ENCODE peak calls at places on chromosomes 7 and 10, in five cellular contexts. One of them, this sample, is unnamed.

GRCh38 chr10:102431452-102432124 is 786 bp downstream of the CUEDC2 start:
- DNase-seq in tibial artery: no peak
- DNase-seq in CD8-positive, alpha-beta T cell: no peak
- DNase-seq in brain microvascular endothelial cell: no peak
- DNase-seq in PC-3: peak; percentile 22
- DNase-seq in this sample: peak; percentile 33

GRCh38 chr7:66205736-66206080 is 574 bp downstream of the TPST1 start:
- DNase-seq in tibial artery: no peak
- DNase-seq in brain microvascular endothelial cell: no peak
- DNase-seq in PC-3: no peak
- DNase-seq in CD8-positive, alpha-beta T cell: no peak
- DNase-seq in this sample: peak; percentile 22

GRCh38 chr7:3639253-3639652 is 338.2 kb downstream of the SDK1 start:
- DNase-seq in PC-3: no peak
- DNase-seq in CD8-positive, alpha-beta T cell: no peak
- DNase-seq in brain microvascular endothelial cell: no peak
- DNase-seq in tibial artery: no peak
- DNase-seq in this sample: no peak

GRCh38 chr10:91117496-91117895 is 103.0 kb upstream of the PCGF5 start:
- DNase-seq in PC-3: no peak
- DNase-seq in tibial artery: no peak
- DNase-seq in CD8-positive, alpha-beta T cell: no peak
- DNase-seq in brain microvascular endothelial cell: no peak
- DNase-seq in this sample: no peak

GRCh38 chr10:118907051-118907450 is 122.5 kb upstream of the NANOS1 start:
- DNase-seq in brain microvascular endothelial cell: no peak
- DNase-seq in tibial artery: no peak
- DNase-seq in CD8-positive, alpha-beta T cell: no peak
- DNase-seq in PC-3: no peak
- DNase-seq in this sample: no peak

GRCh38 chr7:75842836-75843446 is 29.3 kb upstream of the CCL24 start:
- DNase-seq in PC-3: peak; percentile 84
- DNase-seq in CD8-positive, alpha-beta T cell: no peak
- DNase-seq in brain microvascular endothelial cell: peak; percentile 85
- DNase-seq in tibial artery: no peak
- DNase-seq in this sample: peak; percentile 85

GRCh38 chr7:1200045-1200444 is 32.6 kb upstream of the UNCX start:
- DNase-seq in brain microvascular endothelial cell: peak; percentile 14
- DNase-seq in PC-3: no peak
- DNase-seq in CD8-positive, alpha-beta T cell: no peak
- DNase-seq in tibial artery: no peak
- DNase-seq in this sample: no peak

GRCh38 chr10:102347236-102347828 is 48.2 kb upstream of the NFKB2 start:
- DNase-seq in CD8-positive, alpha-beta T cell: no peak
- DNase-seq in tibial artery: no peak
- DNase-seq in PC-3: peak; percentile 49
- DNase-seq in brain microvascular endothelial cell: peak; percentile 36
- DNase-seq in this sample: peak; percentile 48

GRCh38 chr10:87685832-87686589 is 26.3 kb downstream of the PAPSS2 start:
- DNase-seq in CD8-positive, alpha-beta T cell: no peak
- DNase-seq in brain microvascular endothelial cell: no peak
- DNase-seq in PC-3: peak; percentile 45
- DNase-seq in tibial artery: no peak
- DNase-seq in this sample: peak; percentile 24

GRCh38 chr7:7719235-7719634 is 828 bp upstream of the RPA3 start:
- DNase-seq in CD8-positive, alpha-beta T cell: peak; percentile 39
- DNase-seq in tibial artery: no peak
- DNase-seq in PC-3: peak; percentile 77
- DNase-seq in brain microvascular endothelial cell: peak; percentile 79
- DNase-seq in this sample: peak; percentile 76

GRCh38 chr7:9752033-9752432 is 1221.6 kb upstream of the PHF14 start:
- DNase-seq in PC-3: no peak
- DNase-seq in brain microvascular endothelial cell: no peak
- DNase-seq in tibial artery: no peak
- DNase-seq in CD8-positive, alpha-beta T cell: no peak
- DNase-seq in this sample: no peak

GRCh38 chr10:104026762-104027161 is 58.9 kb downstream of the COL17A1 start:
- DNase-seq in brain microvascular endothelial cell: no peak
- DNase-seq in PC-3: no peak
- DNase-seq in CD8-positive, alpha-beta T cell: no peak
- DNase-seq in tibial artery: no peak
- DNase-seq in this sample: no peak

GRCh38 chr7:30224511-30225031 is 59.8 kb upstream of the ZNRF2 start:
- DNase-seq in tibial artery: no peak
- DNase-seq in PC-3: peak; percentile 68
- DNase-seq in CD8-positive, alpha-beta T cell: no peak
- DNase-seq in brain microvascular endothelial cell: peak; percentile 27
- DNase-seq in this sample: peak; percentile 27

GRCh38 chr7:30222519-30223213 is 61.7 kb upstream of the ZNRF2 start:
- DNase-seq in tibial artery: no peak
- DNase-seq in CD8-positive, alpha-beta T cell: no peak
- DNase-seq in PC-3: no peak
- DNase-seq in brain microvascular endothelial cell: no peak
- DNase-seq in this sample: no peak

GRCh38 chr7:30231271-30231670 is 53.1 kb upstream of the ZNRF2 start:
- DNase-seq in tibial artery: no peak
- DNase-seq in CD8-positive, alpha-beta T cell: no peak
- DNase-seq in brain microvascular endothelial cell: no peak
- DNase-seq in PC-3: no peak
- DNase-seq in this sample: no peak

GRCh38 chr7:30225863-30226361 is 58.5 kb upstream of the ZNRF2 start:
- DNase-seq in PC-3: peak; percentile 90
- DNase-seq in brain microvascular endothelial cell: peak; percentile 12
- DNase-seq in tibial artery: peak; percentile 79
- DNase-seq in CD8-positive, alpha-beta T cell: no peak
- DNase-seq in this sample: peak; percentile 94

DNA sequence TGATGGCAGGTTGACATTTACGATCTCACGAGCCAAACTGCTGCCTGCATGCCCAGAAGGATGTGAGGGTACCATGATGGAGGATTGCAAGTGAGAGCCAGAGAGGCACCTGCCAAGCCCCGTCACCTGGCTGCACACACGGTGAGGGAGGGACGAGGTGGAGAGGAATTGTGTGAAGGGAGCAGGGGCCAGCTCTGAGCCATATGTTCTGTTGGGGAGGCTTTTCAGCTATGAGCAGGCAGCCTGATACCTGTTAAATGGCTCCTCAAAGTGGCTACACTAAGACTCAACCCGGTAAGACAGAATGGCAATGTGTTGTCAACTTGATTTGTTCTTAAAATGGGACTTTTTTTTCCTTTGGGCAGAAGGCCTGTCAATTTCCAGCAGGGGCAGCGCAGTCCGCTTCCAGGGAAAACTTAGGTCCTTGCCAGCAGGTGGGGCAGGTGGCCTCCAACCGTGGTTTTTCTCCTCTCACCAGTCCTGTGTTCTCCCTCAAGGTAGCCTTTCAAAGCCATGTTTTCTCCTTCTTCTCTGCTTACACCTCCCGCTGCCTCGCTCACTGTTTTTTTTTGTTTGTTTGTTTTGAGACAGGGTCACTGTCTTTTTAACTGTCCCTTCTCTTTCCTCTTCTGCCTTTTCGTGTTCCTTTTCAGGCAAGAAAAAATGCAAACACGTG is 57.7 kb upstream of the ZNRF2 start:
- DNase-seq in CD8-positive, alpha-beta T cell: peak; percentile 27
- DNase-seq in brain microvascular endothelial cell: no peak
- DNase-seq in tibial artery: no peak
- DNase-seq in PC-3: peak; percentile 67
- DNase-seq in this sample: peak; percentile 55
- TF ChIP-seq CTCF in CD8-positive, alpha-beta T cell: no peak
- TF ChIP-seq CTCF in brain microvascular endothelial cell: peak; percentile 58
- TF ChIP-seq CTCF in tibial artery: no peak
- TF ChIP-seq CTCF in PC-3: peak; percentile 89
- TF ChIP-seq CTCF in this sample: peak; percentile 28

GRCh38 chr10:124694467-124695195 is 49.5 kb downstream of the FAM53B start:
- DNase-seq in brain microvascular endothelial cell: no peak
- DNase-seq in CD8-positive, alpha-beta T cell: peak; percentile 38
- DNase-seq in tibial artery: no peak
- DNase-seq in PC-3: no peak
- DNase-seq in this sample: no peak

GRCh38 chr10:124695259-124695658 is 48.9 kb downstream of the FAM53B start:
- DNase-seq in tibial artery: no peak
- DNase-seq in CD8-positive, alpha-beta T cell: no peak
- DNase-seq in brain microvascular endothelial cell: no peak
- DNase-seq in PC-3: no peak
- DNase-seq in this sample: no peak

GRCh38 chr10:124697443-124697836 is 46.7 kb downstream of the FAM53B start:
- DNase-seq in tibial artery: no peak
- DNase-seq in CD8-positive, alpha-beta T cell: peak; percentile 6
- DNase-seq in brain microvascular endothelial cell: no peak
- DNase-seq in PC-3: no peak
- DNase-seq in this sample: no peak

GRCh38 chr10:124697837-124698559 is 46.2 kb downstream of the FAM53B start:
- DNase-seq in PC-3: no peak
- DNase-seq in CD8-positive, alpha-beta T cell: peak; percentile 49
- DNase-seq in tibial artery: no peak
- DNase-seq in brain microvascular endothelial cell: no peak
- DNase-seq in this sample: no peak

DNA sequence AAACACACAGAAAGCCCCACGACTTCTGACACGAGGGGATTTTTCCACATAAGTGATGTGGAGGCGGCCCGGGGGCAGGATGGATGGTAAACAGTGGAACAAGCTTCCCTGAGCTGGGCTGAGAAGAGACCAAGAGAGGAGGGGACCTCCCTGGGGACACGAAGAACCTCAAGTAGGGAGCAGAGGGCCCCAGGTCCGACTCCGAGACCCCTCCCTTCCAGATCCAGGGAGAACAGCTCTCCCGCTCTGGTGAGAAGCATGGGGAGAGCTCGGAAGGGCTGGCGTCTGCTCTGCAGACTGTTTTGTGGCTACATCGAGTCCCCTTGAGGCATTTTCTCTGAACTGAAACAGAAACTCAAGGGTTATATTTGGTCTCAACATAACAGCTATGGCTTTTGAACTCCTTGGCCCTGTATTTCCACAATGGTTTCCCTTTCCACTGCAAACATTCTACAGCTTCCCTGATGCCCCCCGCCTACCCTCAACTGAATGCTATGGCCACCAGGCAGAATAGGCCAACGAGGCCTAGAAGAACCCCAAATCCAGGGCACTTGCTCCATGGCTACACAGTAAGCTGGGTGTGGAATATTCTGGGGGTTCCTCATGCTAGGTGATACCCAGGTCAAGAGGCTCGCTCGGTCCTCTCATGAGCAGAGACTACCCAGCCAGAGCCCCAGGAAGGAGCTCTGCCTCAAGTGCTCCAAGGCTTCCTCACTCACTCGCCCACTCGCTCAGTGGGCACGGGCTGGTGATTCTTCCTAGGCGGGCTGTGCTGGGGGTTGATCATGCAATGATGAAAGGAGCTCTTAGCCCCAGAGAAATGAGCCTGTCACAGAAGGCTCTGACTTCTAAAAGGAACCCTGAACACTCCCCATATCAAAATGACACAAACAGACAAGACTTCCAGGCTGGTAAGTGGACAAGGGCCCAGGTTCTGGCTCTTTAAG is 47.5 kb downstream of the FAM53B start:
- DNase-seq in brain microvascular endothelial cell: no peak
- DNase-seq in CD8-positive, alpha-beta T cell: peak; percentile 23
- DNase-seq in PC-3: no peak
- DNase-seq in tibial artery: no peak
- DNase-seq in this sample: no peak
- H3K27ac ChIP-seq in brain microvascular endothelial cell: no peak overlapping the region
- H3K27ac ChIP-seq in CD8-positive, alpha-beta T cell: peak overlapping the region; percentile 41
- H3K27ac ChIP-seq in PC-3: no peak overlapping the region
- H3K27ac ChIP-seq in tibial artery: no peak overlapping the region
- H3K27ac ChIP-seq in this sample: peak overlapping the region; percentile 5

DNA sequence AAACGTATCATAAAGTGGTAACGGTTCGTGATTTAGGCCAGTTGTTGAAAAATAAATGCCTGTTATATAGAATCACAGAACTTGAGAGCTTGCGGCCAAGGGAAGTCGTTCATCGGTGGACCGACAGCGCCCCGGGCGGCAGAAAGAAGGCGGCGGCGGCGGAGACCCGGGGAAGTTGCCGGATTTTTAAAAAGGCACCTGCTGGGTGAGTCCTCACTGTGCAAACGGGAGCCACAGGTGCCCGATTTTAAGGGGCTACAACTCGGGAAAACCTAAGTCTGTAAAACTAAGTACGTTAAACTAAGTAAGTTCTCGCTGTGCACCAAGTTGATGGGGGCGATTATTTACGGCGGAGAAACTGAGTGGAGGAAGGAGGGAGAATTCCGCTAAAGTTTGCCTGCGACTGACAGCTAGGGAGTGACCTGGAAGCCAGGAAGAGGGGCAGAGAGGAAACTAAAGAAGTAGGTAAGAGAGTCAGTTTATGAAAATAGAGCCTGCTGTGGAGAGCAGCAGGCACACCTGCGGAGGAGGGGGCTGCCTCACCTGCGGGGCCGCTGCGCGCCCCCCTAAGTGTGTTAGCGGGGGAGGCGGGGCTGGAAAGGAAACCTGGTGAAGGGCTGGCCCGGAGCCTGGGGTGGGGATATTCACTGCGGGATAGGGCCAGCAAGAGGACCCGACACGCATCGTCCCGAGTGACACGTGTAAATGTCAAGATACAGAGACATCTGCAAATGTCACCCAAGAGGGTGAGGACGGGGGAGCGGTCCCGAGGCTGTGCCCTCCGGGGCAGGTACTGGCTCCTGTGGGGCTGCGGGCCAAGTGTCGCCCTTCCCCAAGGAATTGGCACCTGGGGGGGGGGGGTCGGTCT is 1.0 kb downstream of the ADAM12 start:
- DNase-seq in CD8-positive, alpha-beta T cell: no peak
- DNase-seq in tibial artery: peak; percentile 77
- DNase-seq in PC-3: peak; percentile 73
- DNase-seq in brain microvascular endothelial cell: peak; percentile 83
- DNase-seq in this sample: peak; percentile 62
- TF ChIP-seq CTCF in CD8-positive, alpha-beta T cell: no peak
- TF ChIP-seq CTCF in tibial artery: peak; percentile 76
- TF ChIP-seq CTCF in PC-3: peak; percentile 76
- TF ChIP-seq CTCF in brain microvascular endothelial cell: peak; percentile 92
- TF ChIP-seq CTCF in this sample: peak; percentile 44

GRCh38 chr10:36677170-36677768 is 448.1 kb upstream of the ANKRD30A start:
- DNase-seq in brain microvascular endothelial cell: peak; percentile 31
- DNase-seq in CD8-positive, alpha-beta T cell: no peak
- DNase-seq in PC-3: peak; percentile 90
- DNase-seq in tibial artery: no peak
- DNase-seq in this sample: no peak

GRCh38 chr10:36679554-36679953 is 445.8 kb upstream of the ANKRD30A start:
- DNase-seq in PC-3: no peak
- DNase-seq in tibial artery: no peak
- DNase-seq in CD8-positive, alpha-beta T cell: no peak
- DNase-seq in brain microvascular endothelial cell: no peak
- DNase-seq in this sample: no peak

GRCh38 chr10:36671607-36672006 is 453.8 kb upstream of the ANKRD30A start:
- DNase-seq in brain microvascular endothelial cell: no peak
- DNase-seq in PC-3: peak; percentile 99
- DNase-seq in CD8-positive, alpha-beta T cell: no peak
- DNase-seq in tibial artery: no peak
- DNase-seq in this sample: no peak

GRCh38 chr10:36675458-36675880 is 449.9 kb upstream of the ANKRD30A start:
- DNase-seq in PC-3: peak; percentile 100
- DNase-seq in brain microvascular endothelial cell: peak; percentile 83
- DNase-seq in tibial artery: no peak
- DNase-seq in CD8-positive, alpha-beta T cell: no peak
- DNase-seq in this sample: no peak

GRCh38 chr10:36676321-36677169 is 448.9 kb upstream of the ANKRD30A start:
- DNase-seq in CD8-positive, alpha-beta T cell: no peak
- DNase-seq in brain microvascular endothelial cell: peak; percentile 39
- DNase-seq in tibial artery: no peak
- DNase-seq in PC-3: peak; percentile 59
- DNase-seq in this sample: no peak
- H3K27ac ChIP-seq in CD8-positive, alpha-beta T cell: no peak overlapping the region
- H3K27ac ChIP-seq in brain microvascular endothelial cell: no peak overlapping the region
- H3K27ac ChIP-seq in tibial artery: no peak overlapping the region
- H3K27ac ChIP-seq in PC-3: peak overlapping the region; percentile 47
- H3K27ac ChIP-seq in this sample: no peak overlapping the region

GRCh38 chr7:64887756-64888508 is 15.1 kb upstream of the ZNF273 start:
- DNase-seq in PC-3: no peak
- DNase-seq in CD8-positive, alpha-beta T cell: peak; percentile 66
- DNase-seq in brain microvascular endothelial cell: no peak
- DNase-seq in tibial artery: no peak
- DNase-seq in this sample: no peak
- TF ChIP-seq CTCF in PC-3: peak; percentile 25
- TF ChIP-seq CTCF in CD8-positive, alpha-beta T cell: peak; percentile 73
- TF ChIP-seq CTCF in brain microvascular endothelial cell: peak; percentile 59
- TF ChIP-seq CTCF in tibial artery: no peak
- TF ChIP-seq CTCF in this sample: no peak

This sample was measured in RWPE1.